ENCODE peak calls at places on chromosomes 16 and 17, in ten cellular contexts. T, F, I, C, M, D, H, S, O and E are unnamed samples.

GRCh38 chr16:72637306-72637705 is 410.6 kb downstream of the ZFHX3 start:
- DNase-seq in T (no peak), F (no peak), I (no peak), C (no peak), M (no peak), D (no peak), H (no peak), S (no peak), O (peak), E (no peak)

GRCh38 chr16:23679274-23679985 is 741 bp downstream of the PLK1 start:
- DNase-seq in T (peak), F (no peak), I (no peak), C (peak), M (peak), D (no peak), H (peak), S (no peak), O (peak), E (no peak)

GRCh38 chr16:56970934-56971767 is 9.4 kb downstream of the CETP start:
- DNase-seq in T (no peak), F (no peak), I (no peak), C (no peak), M (no peak), D (no peak), H (no peak), S (peak), O (no peak), E (no peak)

GRCh38 chr17:65099941-65100315 is 37.2 kb upstream of the RGS9 start:
- DNase-seq in T (peak), F (no peak), I (peak), C (peak), M (no peak), D (no peak), H (peak), S (peak), O (no peak), E (no peak)

GRCh38 chr16:83781-84615 is 6.0 kb downstream of the MPG start:
- DNase-seq in T (no peak), F (no peak), I (no peak), C (no peak), M (no peak), D (no peak), H (no peak), S (no peak), O (peak), E (no peak)

GRCh38 chr17:45291170-45291805 is 25.5 kb downstream of the MAP3K14 start:
- DNase-seq in T (no peak), F (no peak), I (no peak), C (no peak), M (peak), D (no peak), H (no peak), S (no peak), O (no peak), E (no peak)

GRCh38 chr17:32491371-32492280 is 4.8 kb downstream of the CDK5R1 start:
- DNase-seq in T (peak), F (no peak), I (no peak), C (no peak), M (no peak), D (no peak), H (no peak), S (no peak), O (no peak), E (no peak)

GRCh38 chr17:68572138-68572842 is 28.9 kb downstream of the FAM20A start:
- DNase-seq in T (no peak), F (no peak), I (no peak), C (peak), M (no peak), D (no peak), H (no peak), S (no peak), O (no peak), E (no peak)

GRCh38 chr17:82718986-82719685 is 2.6 kb downstream of the FN3KRP start:
- DNase-seq in T (no peak), F (no peak), I (no peak), C (no peak), M (no peak), D (no peak), H (no peak), S (no peak), O (no peak), E (no peak)

GRCh38 chr17:57035971-57036481 is 49.0 kb upstream of the AKAP1 start:
- DNase-seq in T (no peak), F (peak), I (peak), C (peak), M (no peak), D (no peak), H (no peak), S (no peak), O (no peak), E (peak)

GRCh38 chr17:73769480-73769879 is 125.2 kb upstream of the SDK2 start:
- DNase-seq in T (no peak), F (no peak), I (no peak), C (no peak), M (no peak), D (no peak), H (no peak), S (no peak), O (no peak), E (no peak)

GRCh38 chr17:55584055-55584685 is 72.9 kb upstream of the SMIM36 start:
- DNase-seq in T (no peak), F (no peak), I (no peak), C (no peak), M (no peak), D (no peak), H (no peak), S (no peak), O (peak), E (no peak)
- TF ChIP-seq POLR2AphosphoS5 in T (no peak), F (no peak), I (no peak), C (no peak), M (no peak), D (peak), H (no peak), S (no peak), O (peak), E (no peak)

GRCh38 chr16:50500171-50500874 is 47.9 kb upstream of the NKD1 start:
- DNase-seq in T (no peak), F (no peak), I (no peak), C (no peak), M (no peak), D (no peak), H (no peak), S (no peak), O (no peak), E (no peak)

GRCh38 chr16:50499254-50499653 is 48.9 kb upstream of the NKD1 start:
- DNase-seq in T (no peak), F (no peak), I (no peak), C (no peak), M (no peak), D (no peak), H (no peak), S (no peak), O (no peak), E (no peak)

GRCh38 chr16:50497592-50497991 is 50.6 kb upstream of the NKD1 start:
- DNase-seq in T (no peak), F (no peak), I (no peak), C (no peak), M (no peak), D (no peak), H (no peak), S (no peak), O (no peak), E (peak)

GRCh38 chr16:50496990-50497389 is 51.2 kb upstream of the NKD1 start:
- DNase-seq in T (no peak), F (no peak), I (no peak), C (no peak), M (no peak), D (no peak), H (no peak), S (no peak), O (no peak), E (no peak)

DNA sequence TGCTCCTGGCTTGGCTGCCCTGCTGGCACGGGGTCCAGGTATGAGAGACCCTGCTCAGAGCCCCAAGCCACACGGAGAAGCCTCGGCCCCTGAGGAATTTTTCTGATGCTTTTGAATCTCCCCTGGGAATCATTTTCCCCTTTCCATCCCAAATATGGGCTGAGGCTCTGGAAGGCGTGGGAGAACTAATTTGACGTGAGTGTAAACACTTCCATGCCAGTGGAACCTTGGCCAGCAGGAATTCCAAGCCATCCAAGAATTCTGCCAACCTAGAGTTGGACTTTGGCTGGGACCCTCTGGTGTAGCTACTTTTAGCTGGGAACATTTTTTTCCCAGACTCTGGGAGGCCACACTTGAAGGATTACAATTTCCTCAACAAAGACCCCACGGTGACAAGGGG is 49.4 kb upstream of the NKD1 start:
- DNase-seq in T (no peak), F (no peak), I (no peak), C (no peak), M (no peak), D (no peak), H (no peak), S (no peak), O (no peak), E (no peak)
- TF ChIP-seq POLR2AphosphoS5 in T (no peak), F (no peak), I (no peak), C (no peak), M (no peak), D (peak), H (no peak), S (no peak), O (no peak), E (no peak)

GRCh38 chr17:1909985-1910384 is 80.2 kb downstream of the RPA1 start:
- DNase-seq in T (no peak), F (no peak), I (no peak), C (no peak), M (no peak), D (no peak), H (no peak), S (no peak), O (no peak), E (no peak)

GRCh38 chr17:1906622-1907021 is 76.8 kb downstream of the RPA1 start:
- DNase-seq in T (no peak), F (no peak), I (no peak), C (no peak), M (no peak), D (no peak), H (no peak), S (no peak), O (no peak), E (no peak)

GRCh38 chr17:1907818-1908698 is 78.3 kb downstream of the RPA1 start:
- DNase-seq in T (no peak), F (no peak), I (no peak), C (no peak), M (no peak), D (no peak), H (no peak), S (no peak), O (peak), E (no peak)

GRCh38 chr17:1907216-1907631 is 77.4 kb downstream of the RPA1 start:
- DNase-seq in T (no peak), F (no peak), I (no peak), C (no peak), M (no peak), D (no peak), H (no peak), S (no peak), O (no peak), E (no peak)

GRCh38 chr17:1908699-1909309 is 79.0 kb downstream of the RPA1 start:
- DNase-seq in T (no peak), F (peak), I (peak), C (peak), M (no peak), D (no peak), H (no peak), S (no peak), O (peak), E (peak)
- TF ChIP-seq POLR2AphosphoS5 in T (no peak), F (peak), I (no peak), C (no peak), M (no peak), D (no peak), H (no peak), S (no peak), O (no peak), E (peak)

GRCh38 chr17:76789235-76789788 is 51.4 kb downstream of the MFSD11 start:
- DNase-seq in T (no peak), F (no peak), I (no peak), C (no peak), M (no peak), D (no peak), H (no peak), S (no peak), O (no peak), E (no peak)

GRCh38 chr17:76781056-76781982 is 43.4 kb downstream of the MFSD11 start:
- DNase-seq in T (no peak), F (no peak), I (no peak), C (no peak), M (no peak), D (no peak), H (no peak), S (no peak), O (no peak), E (no peak)

GRCh38 chr17:76783146-76783545 is 45.2 kb downstream of the MFSD11 start:
- DNase-seq in T (no peak), F (no peak), I (no peak), C (no peak), M (no peak), D (no peak), H (peak), S (peak), O (no peak), E (no peak)

DNA sequence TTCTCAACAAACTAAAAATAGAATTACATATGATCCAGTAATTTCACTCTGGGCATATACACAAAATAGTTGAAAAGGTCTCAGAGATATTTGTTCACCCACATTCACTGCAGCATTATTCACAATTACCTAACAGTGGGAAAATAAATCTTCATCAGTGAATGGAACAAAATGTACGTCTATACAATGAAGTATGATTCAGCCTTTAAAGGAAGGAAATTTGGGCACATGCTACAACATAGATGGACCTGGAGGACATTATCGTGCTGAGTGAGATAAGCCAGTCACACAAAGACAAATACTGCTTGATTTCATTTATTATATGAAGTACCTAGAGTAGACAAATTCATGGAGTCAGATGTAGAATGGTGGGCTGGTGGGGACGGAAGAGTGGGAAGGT is 47.0 kb downstream of the MFSD11 start:
- DNase-seq in T (no peak), F (no peak), I (no peak), C (no peak), M (no peak), D (no peak), H (no peak), S (no peak), O (peak), E (no peak)
- TF ChIP-seq POLR2AphosphoS5 in T (no peak), F (no peak), I (no peak), C (no peak), M (no peak), D (no peak), H (no peak), S (no peak), O (no peak), E (no peak)